ENCODE peak calls at places on chromosomes 3 and 15, in ten cellular contexts. W, G, J, A, U, D, S, V, X and C are unnamed samples. For H4K20me1 and H3K9me2, the result is how much of the 10 kb centered on the place peaks cover.

GRCh38 chr3:118641608-118642007 is 393.0 kb downstream of the IGSF11 start:
- DNase-seq in V (peak), W (no peak), J (no peak), D (peak), A (peak), S (no peak), G (peak), U (peak), X (peak), C (no peak)

GRCh38 chr15:100867476-100867875 is 12.2 kb upstream of the ALDH1A3 start:
- DNase-seq in G (no peak), U (no peak), S (no peak), W (no peak), V (no peak), D (no peak), A (no peak), X (no peak), J (no peak), C (no peak)

GRCh38 chr3:126846316-126846715 is 136.6 kb upstream of the PLXNA1 start:
- DNase-seq in A (no peak), X (no peak), G (no peak), W (no peak), S (no peak), U (no peak), D (peak), V (no peak), J (peak), C (no peak)

GRCh38 chr3:159182961-159183360 is 381.1 kb downstream of the MFSD1 start:
- DNase-seq in D (no peak), J (no peak), A (no peak), G (no peak), U (no peak), W (no peak), S (no peak), V (no peak), X (no peak), C (no peak)

GRCh38 chr15:31079519-31079918 is 22.0 kb downstream of the TRPM1 start:
- DNase-seq in G (no peak), A (peak), V (no peak), W (no peak), U (no peak), J (peak), X (no peak), S (no peak), D (peak), C (no peak)

GRCh38 chr3:425094-425493 is 228.5 kb downstream of the CHL1 start:
- DNase-seq in G (peak), S (no peak), V (no peak), J (no peak), X (no peak), A (no peak), D (no peak), W (no peak), U (no peak), C (no peak)

GRCh38 chr3:136135039-136135802 is 60.9 kb downstream of the MSL2 start:
- DNase-seq in U (no peak), D (no peak), W (no peak), G (peak), V (no peak), A (no peak), S (no peak), X (no peak), J (no peak), C (peak)

GRCh38 chr15:48424076-48424475 is 92.8 kb downstream of the DUT start:
- DNase-seq in W (peak), S (no peak), D (peak), X (no peak), A (no peak), J (peak), G (no peak), V (no peak), U (no peak), C (no peak)

GRCh38 chr15:95584088-95584487 is 746.4 kb upstream of the NR2F2 start:
- DNase-seq in W (no peak), V (no peak), U (no peak), A (no peak), G (no peak), J (peak), S (no peak), X (no peak), D (no peak), C (no peak)

GRCh38 chr3:16392733-16393132 is 120.8 kb downstream of the RFTN1 start:
- DNase-seq in J (no peak), G (no peak), A (no peak), X (no peak), D (no peak), S (no peak), V (no peak), W (no peak), U (no peak), C (no peak)

GRCh38 chr3:106215047-106215446 is 346.2 kb upstream of the CBLB start:
- DNase-seq in A (no peak), X (no peak), S (no peak), W (no peak), G (no peak), D (peak), V (no peak), J (no peak), U (no peak), C (no peak)

GRCh38 chr3:100400424-100400781 is 486 bp downstream of the TOMM70 start:
- DNase-seq in A (peak), X (peak), D (peak), U (peak), V (peak), S (no peak), W (no peak), J (peak), G (no peak), C (peak)

GRCh38 chr3:126373682-126374601 is 16.7 kb upstream of the KLF15 start:
- DNase-seq in W (no peak), D (peak), X (no peak), A (no peak), V (no peak), J (no peak), G (no peak), U (no peak), S (no peak), C (peak)

GRCh38 chr15:69410290-69410874 is 3.8 kb upstream of the KIF23 start:
- DNase-seq in U (peak), G (peak), A (peak), S (peak), J (peak), D (peak), X (peak), W (peak), V (no peak), C (no peak)

GRCh38 chr15:57861039-57861638 is 154.6 kb downstream of the POLR2M start:
- DNase-seq in J (peak), G (peak), U (peak), V (peak), X (peak), A (peak), W (peak), S (peak), D (peak), C (peak)

GRCh38 chr3:185831195-185831594 is 6.4 kb upstream of the IGF2BP2 start:
- DNase-seq in S (no peak), G (no peak), X (no peak), W (no peak), U (no peak), V (no peak), J (peak), A (no peak), D (no peak), C (no peak)

GRCh38 chr3:194814878-194815357 is 129.2 kb downstream of the FAM43A start:
- DNase-seq in G (no peak), V (no peak), J (peak), W (no peak), D (peak), A (no peak), U (no peak), S (no peak), X (no peak), C (no peak)

GRCh38 chr15:92869263-92869940 is 30.7 kb upstream of the CHD2 start:
- DNase-seq in J (peak), G (no peak), W (peak), D (peak), U (peak), X (no peak), A (no peak), S (no peak), V (peak), C (no peak)

GRCh38 chr3:156674911-156675743 is 737 bp downstream of the TIPARP start:
- DNase-seq in X (peak), J (peak), G (peak), D (peak), S (no peak), A (peak), U (peak), W (peak), V (peak), C (peak)

GRCh38 chr3:38599886-38600285 is 49.6 kb downstream of the SCN5A start:
- DNase-seq in U (no peak), S (no peak), D (no peak), X (no peak), V (no peak), W (no peak), A (no peak), G (no peak), J (no peak), C (no peak)

GRCh38 chr3:145906755-145907154 is 254.2 kb downstream of the PLOD2 start:
- DNase-seq in D (no peak), U (no peak), A (no peak), G (no peak), W (no peak), X (no peak), V (no peak), J (no peak), S (no peak), C (no peak)

GRCh38 chr3:99834584-99834957 is 16.9 kb downstream of the CMSS1 start:
- DNase-seq in X (no peak), V (no peak), G (no peak), W (no peak), A (no peak), U (no peak), J (no peak), D (no peak), S (no peak), C (no peak)

GRCh38 chr3:153977148-153977547 is 144.0 kb upstream of the ARHGEF26 start:
- DNase-seq in W (no peak), D (peak), V (no peak), A (no peak), S (no peak), X (no peak), G (no peak), U (no peak), J (peak), C (no peak)

DNA sequence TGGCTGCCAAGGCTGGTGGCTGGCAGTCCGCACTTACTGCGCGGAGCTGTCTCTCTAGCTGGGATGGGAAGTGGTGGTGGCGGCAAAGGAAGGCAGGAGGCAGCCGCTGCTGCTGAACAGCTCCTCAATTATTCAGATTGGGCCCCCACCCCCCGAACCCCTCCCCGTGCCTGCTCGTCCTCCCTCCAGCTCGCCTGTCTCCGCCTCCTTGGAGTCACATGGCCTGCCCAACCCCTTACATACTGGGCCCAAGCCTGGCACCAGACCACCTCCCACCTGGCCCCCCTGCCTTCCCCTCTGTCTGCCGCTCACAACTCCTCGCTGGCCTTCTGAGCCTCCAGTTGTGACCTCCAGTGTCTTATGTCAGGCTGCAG is at the start of gene SLC7A14:
- DNase-seq in W (no peak), G (peak), S (no peak), X (no peak), A (peak), D (peak), J (no peak), U (no peak), V (no peak), C (no peak)
- H3K4me3 ChIP-seq in W (no peak), G (peak), S (no peak), X (no peak), A (peak), D (peak), J (no peak), U (no peak), V (no peak), C (no peak)

DNA sequence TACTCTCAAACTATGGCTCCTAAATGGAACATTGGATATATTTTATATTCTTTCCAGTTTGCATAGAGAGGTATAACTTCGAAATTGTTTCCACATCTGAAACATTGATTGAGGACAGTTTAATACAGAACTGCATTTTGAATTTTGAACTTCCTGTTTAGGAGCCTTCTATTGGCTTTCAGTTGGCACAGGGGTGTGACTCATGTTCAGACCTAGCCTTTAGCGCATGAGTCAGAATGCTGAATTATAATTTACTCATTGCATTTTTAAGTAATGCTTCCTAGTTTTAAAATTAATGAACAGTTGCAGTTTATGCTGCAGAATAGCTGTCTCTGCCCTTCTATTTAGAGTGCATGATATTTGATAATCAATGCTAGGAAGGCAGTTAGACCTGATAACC is 751.7 kb downstream of the CADM2 start:
- DNase-seq in J (peak), A (no peak), G (no peak), S (no peak), U (no peak), D (peak), X (no peak), W (no peak), V (no peak), C (no peak)
- H4K20me1 ChIP-seq in J (under half), A (under half), G (under half), S (under half), U (under half), D (under half), X (under half), W (under half), V (under half), C (under half)

DNA sequence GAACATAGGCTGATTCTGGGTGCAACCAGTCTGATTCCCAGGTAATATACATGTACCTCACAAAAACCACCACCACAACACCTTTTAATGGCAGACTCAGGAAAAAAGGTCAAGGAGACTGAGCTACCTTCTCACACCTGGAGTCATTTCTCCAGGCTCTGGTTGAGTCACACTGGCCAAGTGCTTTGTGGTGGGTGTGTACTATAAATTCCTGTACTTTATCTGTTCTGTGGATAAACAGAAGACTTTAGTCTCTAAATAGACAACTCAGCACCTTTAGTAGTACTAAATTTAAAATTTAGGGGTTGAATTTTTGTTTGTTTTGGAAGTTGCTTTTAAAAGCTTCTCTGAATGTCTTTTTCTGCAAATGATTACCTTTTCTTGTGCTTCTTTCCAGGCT is 46.7 kb downstream of the TOP2B start:
- DNase-seq in W (no peak), J (peak), S (no peak), A (no peak), G (no peak), U (no peak), V (peak), X (no peak), D (no peak), C (no peak)
- H3K9me2 ChIP-seq in W (under half), J (under half), S (under half), A (under half), G (under half), U (under half), V (under half), X (under half), D (under half), C (under half)

GRCh38 chr15:85405467-85405866 is 25.1 kb downstream of the AKAP13 start:
- DNase-seq in A (no peak), W (no peak), D (no peak), J (no peak), X (no peak), U (no peak), S (no peak), V (no peak), G (no peak), C (no peak)
- H3K4me3 ChIP-seq in A (no peak), W (no peak), D (no peak), J (no peak), X (peak), U (no peak), S (no peak), V (no peak), G (no peak), C (no peak)

DNA sequence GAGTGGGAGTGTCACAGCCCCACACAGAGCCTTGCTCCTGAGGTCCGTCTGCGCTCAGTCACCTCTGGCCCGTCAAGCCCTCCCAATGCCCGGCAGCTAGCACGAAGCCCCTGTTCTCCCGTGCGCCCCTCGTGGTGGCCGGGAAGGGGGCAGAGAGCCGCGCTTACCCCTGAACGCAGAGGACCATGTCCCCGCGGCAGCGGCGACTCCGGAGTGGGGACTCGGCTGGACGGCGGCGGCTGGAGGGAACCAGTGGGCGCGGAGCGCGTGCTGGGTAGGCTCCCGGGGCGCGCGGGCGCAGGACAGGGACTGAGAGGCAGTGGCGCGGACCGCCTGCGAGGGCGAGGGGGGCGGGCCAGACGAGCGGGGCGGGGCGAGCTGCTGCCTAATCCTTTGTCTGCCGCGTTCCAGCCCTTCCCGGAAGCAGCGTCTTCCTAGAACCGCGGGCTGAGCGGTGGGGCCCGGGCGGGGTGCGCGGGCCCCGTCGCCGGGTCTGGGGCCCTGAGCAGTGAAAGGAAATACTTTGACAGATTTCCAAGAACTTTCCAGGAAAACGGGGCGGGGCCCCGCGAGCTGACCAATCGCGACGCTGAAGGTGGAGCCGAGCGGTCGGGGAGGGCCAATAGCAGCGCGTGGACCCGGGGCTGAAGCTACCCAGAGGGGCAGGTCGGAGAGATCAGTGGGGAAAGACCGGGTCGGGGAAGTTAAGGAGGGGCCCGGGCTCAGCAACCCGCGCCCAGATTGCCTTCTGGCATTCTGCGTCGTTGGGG is at the start of gene CISH:
- DNase-seq in S (no peak), D (peak), W (peak), G (peak), X (peak), U (peak), A (peak), V (peak), J (peak), C (peak)
- H4K20me1 ChIP-seq in S (under half), D (under half), W (under half), G (under half), X (under half), U (under half), A (under half), V (under half), J (under half), C (under half)

DNA sequence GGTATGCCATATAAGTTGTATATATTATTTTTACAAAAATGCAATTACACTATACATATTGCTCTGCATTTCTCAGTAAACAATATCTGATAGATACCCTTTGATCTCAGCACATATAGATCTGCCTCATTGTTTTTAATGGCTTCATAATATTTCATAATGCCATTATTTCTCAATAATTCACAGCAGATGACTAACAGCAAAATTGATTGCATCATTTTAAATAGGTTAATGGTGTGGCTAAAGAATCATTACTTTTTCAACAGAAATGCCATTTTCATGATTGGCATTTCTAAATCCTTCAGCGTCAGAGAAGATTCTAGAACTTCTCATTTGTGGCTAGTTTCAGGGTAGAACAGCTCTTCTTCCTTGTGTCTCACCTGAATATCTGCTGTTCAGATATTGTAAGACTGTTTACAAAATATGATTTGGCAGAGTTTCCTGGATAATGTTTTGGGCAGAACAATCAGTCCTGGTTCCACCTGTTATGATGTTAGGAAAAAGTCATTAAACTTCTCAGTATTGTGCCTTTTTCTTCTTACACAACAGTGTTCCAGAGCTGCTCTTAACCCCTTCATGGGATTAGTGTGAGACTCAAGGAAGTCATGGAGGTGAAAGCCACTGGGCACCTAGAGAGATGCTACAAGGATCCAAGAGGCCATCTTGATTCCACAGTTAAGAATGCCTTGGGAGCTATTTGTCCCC is 397.6 kb upstream of the THBS1 start:
- DNase-seq in S (no peak), J (no peak), X (no peak), A (no peak), V (no peak), D (no peak), W (no peak), G (no peak), U (no peak), C (no peak)
- H3K9me2 ChIP-seq in S (under half), J (under half), X (under half), A (under half), V (under half), D (under half), W (under half), G (under half), U (under half), C (under half)

DNA sequence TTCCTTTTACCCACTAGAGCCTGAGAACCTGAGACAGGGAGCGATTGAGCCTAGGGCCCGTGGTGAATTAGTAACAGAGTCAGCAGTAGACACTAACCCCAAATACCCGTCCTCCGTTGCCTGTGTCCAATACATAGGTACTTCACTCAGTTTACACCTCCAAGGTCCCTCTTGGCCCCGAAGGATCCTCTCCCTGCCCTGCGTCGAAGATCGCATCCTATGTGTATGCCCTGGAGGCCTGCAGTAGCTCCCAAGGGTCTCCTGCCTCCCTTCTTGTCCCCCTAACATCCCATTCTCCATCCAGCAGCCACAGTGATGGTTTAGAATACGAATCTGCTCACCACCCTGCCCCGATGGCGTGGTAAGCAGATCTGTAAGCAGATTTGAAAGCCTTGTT is 67.0 kb downstream of the ISG20 start:
- DNase-seq in W (no peak), X (no peak), A (no peak), V (no peak), J (no peak), G (no peak), S (no peak), U (no peak), D (no peak), C (no peak)
- H3K4me3 ChIP-seq in W (no peak), X (no peak), A (peak), V (peak), J (no peak), G (no peak), S (no peak), U (no peak), D (peak), C (no peak)

GRCh38 chr3:71052725-71053124 is 530.8 kb downstream of the FOXP1 start:
- DNase-seq in V (no peak), X (no peak), J (no peak), W (no peak), D (peak), U (no peak), S (no peak), A (no peak), G (peak), C (no peak)

GRCh38 chr3:71054312-71054711 is 529.2 kb downstream of the FOXP1 start:
- DNase-seq in X (no peak), U (no peak), G (no peak), W (no peak), V (no peak), S (no peak), D (no peak), A (no peak), J (no peak), C (no peak)

GRCh38 chr3:71055602-71056001 is 527.9 kb downstream of the FOXP1 start:
- DNase-seq in V (no peak), A (no peak), W (no peak), J (peak), D (peak), X (no peak), S (no peak), G (no peak), U (no peak), C (no peak)

GRCh38 chr3:71051893-71052687 is 531.4 kb downstream of the FOXP1 start:
- DNase-seq in W (no peak), S (no peak), X (no peak), D (peak), J (peak), A (no peak), G (no peak), U (peak), V (no peak), C (no peak)

GRCh38 chr3:71053495-71053894 is 530.0 kb downstream of the FOXP1 start:
- DNase-seq in G (no peak), W (no peak), U (no peak), D (no peak), V (no peak), X (no peak), A (no peak), S (no peak), J (no peak), C (no peak)
- H4K20me1 ChIP-seq in G (under half), W (under half), U (under half), D (under half), V (under half), X (under half), A (under half), S (under half), J (under half), C (under half)